ENCODE peak calls at places on chromosomes 13 and 19, in five cellular contexts. C is EL; K is BE2C; Z is activated T-cell treated with anti-CD3 and anti-CD28 coated beads for 24 hours; F is stimulated activated CD4-positive, alpha-beta T cell treated with anti-CD3 and anti-CD28 coated beads, Interleukin-1b, Interleukin-23, amount 100 ng/mL, for 1 hour. O is an unnamed sample.

GRCh38 chr13:110277357-110277950 is 29.5 kb downstream of the COL4A1 start:
- DNase-seq in C (no peak), K (no peak), Z (no peak), F (no peak), O (no peak)

GRCh38 chr13:102708991-102709390 is 14.1 kb upstream of the METTL21C start:
- DNase-seq in C (no peak), K (no peak), Z (no peak), F (no peak), O (no peak)

GRCh38 chr19:42068756-42069571 is 1.0 kb downstream of the GRIK5 start:
- DNase-seq in C (no peak), K (no peak), Z (no peak), F (no peak), O (no peak)

GRCh38 chr19:30691767-30692516 is 319.8 kb downstream of the ZNF536 start:
- DNase-seq in C (no peak), K (no peak), Z (no peak), F (no peak), O (no peak)

GRCh38 chr19:18574691-18575291 is 3.1 kb downstream of the UBA52 start:
- DNase-seq in C (no peak), K (no peak), Z (no peak), F (no peak), O (no peak)

GRCh38 chr19:42488783-42489521 is 39.3 kb downstream of the CEACAM1 start:
- DNase-seq in C (no peak), K (no peak), Z (no peak), F (no peak), O (no peak)

GRCh38 chr19:43704002-43704705 is 11.7 kb upstream of the IRGC start:
- DNase-seq in C (no peak), K (no peak), Z (no peak), F (no peak), O (no peak)

GRCh38 chr19:39223703-39224279 is 19.7 kb upstream of the SYCN start:
- DNase-seq in C (no peak), K (no peak), Z (no peak), F (no peak), O (no peak)

GRCh38 chr19:51688665-51689571 is 4.2 kb upstream of the SPACA6 start:
- DNase-seq in C (peak), K (peak), Z (no peak), F (no peak), O (no peak)

GRCh38 chr13:50969691-50970090 is 60.1 kb downstream of the RNASEH2B start:
- DNase-seq in C (no peak), K (peak), Z (no peak), F (no peak), O (no peak)

GRCh38 chr13:30128095-30128494 is 179.3 kb downstream of the KATNAL1 start:
- DNase-seq in C (no peak), K (no peak), Z (no peak), F (no peak), O (no peak)

GRCh38 chr13:101398191-101398590 is 18.1 kb downstream of the NALCN start:
- DNase-seq in C (peak), K (no peak), Z (no peak), F (no peak), O (no peak)

GRCh38 chr19:13154911-13155471 is 4.8 kb downstream of the IER2 start:
- DNase-seq in C (peak), K (peak), Z (peak), F (no peak), O (peak)

GRCh38 chr13:91347996-91348905 is 764 bp downstream of the MIR17HG start:
- DNase-seq in C (peak), K (peak), Z (peak), F (peak), O (peak)

GRCh38 chr19:7395793-7396192 is 47.1 kb downstream of the ARHGEF18 start:
- DNase-seq in C (no peak), K (no peak), Z (no peak), F (no peak), O (no peak)

GRCh38 chr13:51768378-51768921 is 35.5 kb downstream of the DHRS12 start:
- DNase-seq in C (no peak), K (no peak), Z (no peak), F (no peak), O (no peak)

GRCh38 chr13:98365291-98365690 is 188.2 kb upstream of the RNF113B start:
- DNase-seq in C (no peak), K (no peak), Z (no peak), F (no peak), O (no peak)

GRCh38 chr19:7211191-7211988 is 82.8 kb downstream of the INSR start:
- DNase-seq in C (no peak), K (no peak), Z (no peak), F (no peak), O (no peak)

GRCh38 chr13:102974574-102975195 is 91.5 kb downstream of the SLC10A2 start:
- DNase-seq in C (no peak), K (no peak), Z (no peak), F (no peak), O (no peak)

GRCh38 chr19:1167687-1168561 is 6.1 kb downstream of the SBNO2 start:
- DNase-seq in C (no peak), K (peak), Z (no peak), F (no peak), O (no peak)

GRCh38 chr13:39895254-39895653 is 239.8 kb downstream of the COG6 start:
- DNase-seq in C (peak), K (no peak), Z (no peak), F (no peak), O (no peak)

GRCh38 chr19:10069046-10069445 is 17.1 kb upstream of the SHFL start:
- DNase-seq in C (no peak), K (no peak), Z (no peak), F (no peak), O (no peak)

GRCh38 chr19:48719263-48720171 is at the start of gene MAMSTR:
- DNase-seq in C (no peak), K (no peak), Z (no peak), F (no peak), O (no peak)

GRCh38 chr13:103615778-103616177 is 549.6 kb upstream of the SLC10A2 start:
- DNase-seq in C (no peak), K (no peak), Z (no peak), F (no peak), O (no peak)

GRCh38 chr19:47310819-47311218 is 1.2 kb downstream of the C5AR1 start:
- DNase-seq in C (peak), K (peak), Z (no peak), F (no peak), O (no peak)

GRCh38 chr19:1655131-1655981 is 2.9 kb upstream of the TCF3 start:
- DNase-seq in C (peak), K (no peak), Z (no peak), F (no peak), O (no peak)

GRCh38 chr19:48560095-48560530 is 8.1 kb downstream of the SULT2B1 start:
- DNase-seq in C (no peak), K (no peak), Z (no peak), F (no peak), O (no peak)

GRCh38 chr13:46267166-46267565 is 55.4 kb downstream of the LRRC63 start:
- DNase-seq in C (no peak), K (no peak), Z (no peak), F (no peak), O (no peak)

GRCh38 chr19:53908106-53908932 is 759 bp upstream of the CACNG7 start:
- DNase-seq in C (peak), K (peak), Z (peak), F (peak), O (peak)

O was measured in effector CD8-positive, alpha-beta T cell.